ENCODE peak calls at places on chromosomes 4 and X, in six cellular contexts. X, P, I, K, S and R are unnamed samples.

GRCh38 chr4:177118596-177118995 is 191.1 kb upstream of the NEIL3 start:
- DNase-seq in X (no peak), P (no peak), I (peak; percentile 36), K (no peak), S (peak; percentile 1), R (no peak)

GRCh38 chrX:110172215-110172614 is 145.7 kb downstream of the AMMECR1 start:
- DNase-seq in X (no peak), P (no peak), I (no peak), K (no peak), S (no peak), R (no peak)

GRCh38 chrX:31555506-31555905 is 483.7 kb upstream of the FTHL17 start:
- DNase-seq in X (no peak), P (no peak), I (no peak), K (no peak), S (no peak), R (no peak)

GRCh38 chr4:152063301-152064235 is 302.8 kb upstream of the GATB start:
- DNase-seq in X (no peak), P (peak; percentile 34), I (no peak), K (no peak), S (peak; percentile 75), R (no peak)

GRCh38 chrX:118569676-118570075 is 74.1 kb downstream of the DOCK11 start:
- DNase-seq in X (no peak), P (no peak), I (no peak), K (no peak), S (no peak), R (no peak)

GRCh38 chr4:15920723-15921591 is 17.6 kb downstream of the FGFBP1 start:
- DNase-seq in X (peak; percentile 89), P (peak; percentile 81), I (peak; percentile 31), K (no peak), S (no peak), R (no peak)

GRCh38 chr4:139872274-139872673 is 206.7 kb downstream of the MGST2 start:
- DNase-seq in X (no peak), P (no peak), I (no peak), K (no peak), S (no peak), R (no peak)

GRCh38 chr4:86367577-86367976 is 7.7 kb upstream of the MAPK10 start:
- DNase-seq in X (no peak), P (no peak), I (no peak), K (no peak), S (no peak), R (no peak)

GRCh38 chr4:101527186-101527585 is 179.9 kb upstream of the PPP3CA start:
- DNase-seq in X (no peak), P (no peak), I (no peak), K (no peak), S (no peak), R (no peak)

GRCh38 chr4:186752310-186752709 is 28.7 kb upstream of the FAT1 start:
- DNase-seq in X (no peak), P (no peak), I (no peak), K (no peak), S (no peak), R (no peak)

GRCh38 chr4:36310793-36311192 is 29.4 kb downstream of the DTHD1 start:
- DNase-seq in X (no peak), P (no peak), I (no peak), K (no peak), S (no peak), R (no peak)

DNA sequence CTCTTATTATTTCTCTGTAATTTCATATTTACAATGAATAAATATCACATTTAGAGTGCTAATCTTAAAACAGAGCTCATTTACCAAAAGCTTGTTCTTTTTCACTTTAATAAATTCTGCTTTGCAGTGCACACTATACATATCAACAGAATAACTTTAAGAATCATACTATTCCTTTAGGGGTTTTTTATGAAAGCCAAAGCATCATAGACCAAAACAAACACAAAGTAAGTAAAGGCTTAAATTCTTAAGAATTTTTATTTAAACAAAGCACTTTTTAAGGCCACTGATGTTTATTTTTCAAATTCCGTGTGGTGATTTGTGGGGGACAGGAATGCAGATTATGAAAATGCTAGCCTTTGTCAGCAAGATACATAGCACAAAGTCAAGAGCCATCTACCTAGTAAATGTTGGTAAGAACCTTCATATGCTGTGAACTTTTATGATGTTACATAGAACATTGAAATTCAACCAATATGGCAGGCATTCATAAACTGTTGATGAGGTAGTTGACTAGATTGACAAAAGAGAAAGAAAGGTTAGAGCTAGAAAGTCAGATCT is 17.8 kb downstream of the TIGD2 start:
- DNase-seq in X (no peak), P (no peak), I (no peak), K (no peak), S (no peak), R (no peak)
- H3K27ac ChIP-seq in X (no peak overlapping the region), P (no peak overlapping the region), I (no peak overlapping the region), K (no peak overlapping the region), S (no peak overlapping the region), R (no peak overlapping the region)

GRCh38 chr4:48470135-48470534 is 13.0 kb upstream of the SLC10A4 start:
- DNase-seq in X (no peak), P (no peak), I (no peak), K (no peak), S (no peak), R (no peak)

GRCh38 chr4:48462363-48462762 is 20.8 kb upstream of the SLC10A4 start:
- DNase-seq in X (no peak), P (no peak), I (no peak), K (no peak), S (peak; percentile 46), R (no peak)

GRCh38 chr4:48467891-48468290 is 15.3 kb upstream of the SLC10A4 start:
- DNase-seq in X (no peak), P (no peak), I (no peak), K (no peak), S (no peak), R (no peak)

GRCh38 chr4:48470570-48470969 is 12.6 kb upstream of the SLC10A4 start:
- DNase-seq in X (no peak), P (no peak), I (no peak), K (no peak), S (no peak), R (no peak)

DNA sequence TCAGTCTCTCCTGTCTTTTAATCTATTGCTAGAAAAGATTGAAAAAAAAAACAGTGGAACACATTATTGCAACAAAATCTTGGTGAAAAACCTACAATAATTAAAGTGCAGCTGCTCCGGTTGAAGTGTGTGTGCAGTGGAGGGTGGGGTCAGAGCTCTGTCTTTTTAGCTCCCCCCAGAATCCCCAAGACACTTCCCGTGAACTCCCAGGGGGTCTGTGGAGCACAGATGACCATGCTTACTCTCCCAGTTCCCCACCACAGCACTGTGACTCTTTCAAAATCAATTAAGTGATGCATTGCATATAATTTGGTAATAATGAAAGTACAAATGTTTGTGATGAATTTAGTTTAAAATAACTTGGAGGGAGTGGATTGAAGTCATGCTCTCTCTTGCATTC is 15.7 kb upstream of the SLC10A4 start:
- DNase-seq in X (no peak), P (no peak), I (no peak), K (no peak), S (no peak), R (no peak)
- H3K27ac ChIP-seq in X (no peak overlapping the region), P (no peak overlapping the region), I (no peak overlapping the region), K (no peak overlapping the region), S (no peak overlapping the region), R (no peak overlapping the region)

DNA sequence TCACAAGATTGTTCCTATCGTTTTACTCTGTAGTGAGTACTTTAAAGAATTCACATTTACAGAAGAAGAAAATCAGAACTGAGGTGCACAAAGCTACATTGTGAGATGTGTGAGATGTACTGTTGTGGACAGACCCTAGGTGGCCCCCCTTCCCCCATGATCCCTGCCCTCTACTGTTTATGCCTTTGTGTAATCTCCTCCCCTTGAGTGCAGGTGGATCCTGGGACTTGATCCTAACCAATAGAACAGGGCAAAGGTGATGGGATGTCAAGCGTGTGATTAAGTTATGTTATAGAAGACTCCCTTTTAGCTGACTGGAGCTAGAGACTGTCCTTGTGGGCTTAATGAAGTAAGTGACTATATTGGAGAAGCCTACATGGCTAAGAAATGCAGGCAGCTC is 225.1 kb upstream of the LEF1 start:
- DNase-seq in X (no peak), P (no peak), I (no peak), K (no peak), S (no peak), R (no peak)
- H3K27ac ChIP-seq in X (no peak overlapping the region), P (no peak overlapping the region), I (no peak overlapping the region), K (no peak overlapping the region), S (no peak overlapping the region), R (no peak overlapping the region)

GRCh38 chrX:69541959-69542358 is 37.8 kb downstream of the NALF2 start:
- DNase-seq in X (no peak), P (no peak), I (no peak), K (no peak), S (no peak), R (no peak)

GRCh38 chrX:69535661-69536060 is 31.5 kb downstream of the NALF2 start:
- DNase-seq in X (no peak), P (no peak), I (no peak), K (no peak), S (no peak), R (no peak)

GRCh38 chrX:69543572-69543971 is 39.4 kb downstream of the NALF2 start:
- DNase-seq in X (no peak), P (no peak), I (no peak), K (no peak), S (peak; percentile 39), R (no peak)

GRCh38 chrX:69538321-69538876 is 34.3 kb downstream of the NALF2 start:
- DNase-seq in X (peak; percentile 29), P (peak; percentile 79), I (peak; percentile 75), K (no peak), S (peak; percentile 44), R (peak; percentile 53)

GRCh38 chrX:69539437-69539836 is 35.3 kb downstream of the NALF2 start:
- DNase-seq in X (no peak), P (no peak), I (no peak), K (no peak), S (no peak), R (no peak)
- H3K27ac ChIP-seq in X (no peak overlapping the region), P (no peak overlapping the region), I (no peak overlapping the region), K (no peak overlapping the region), S (no peak overlapping the region), R (no peak overlapping the region)

DNA sequence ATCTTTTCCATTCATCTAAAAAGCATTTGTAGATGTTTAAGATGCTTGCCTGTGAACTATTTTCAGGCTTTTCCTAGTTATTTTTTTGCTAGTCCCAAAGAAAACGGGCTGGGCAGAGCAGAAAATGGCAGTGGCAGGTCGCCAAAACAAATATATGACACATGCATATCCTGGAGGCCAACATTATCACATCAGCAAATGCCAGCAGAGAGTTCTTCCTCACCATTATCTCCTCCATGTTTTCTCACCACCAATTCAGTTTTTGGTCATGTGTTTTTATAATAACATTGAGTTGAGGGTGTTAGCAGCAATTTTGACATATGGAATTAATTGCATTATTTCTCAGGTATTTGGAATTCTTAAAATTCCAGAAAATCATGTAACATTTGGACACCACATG is 97.9 kb upstream of the EOLA2 start:
- DNase-seq in X (no peak), P (no peak), I (no peak), K (no peak), S (peak; percentile 4), R (no peak)
- H3K27ac ChIP-seq in X (peak overlapping the region; percentile 60), P (no peak overlapping the region), I (no peak overlapping the region), K (no peak overlapping the region), S (peak overlapping the region; percentile 50), R (no peak overlapping the region)

GRCh38 chr4:10345381-10345784 is 111.8 kb downstream of the ZNF518B start:
- DNase-seq in X (no peak), P (no peak), I (no peak), K (no peak), S (no peak), R (no peak)
- H3K27ac ChIP-seq in X (no peak overlapping the region), P (no peak overlapping the region), I (no peak overlapping the region), K (no peak overlapping the region), S (no peak overlapping the region), R (no peak overlapping the region)